ENCODE peak calls at places on chromosomes 6 and 20, in nine cellular contexts. P is HL-60, B is Panc1, Y is A549, H is HCT116, L is HepG2, S is K562, R is SK-N-SH, Z is GM12878. X is an unnamed sample.

GRCh38 chr6:123118811-123119210 is 122.8 kb downstream of the CLVS2 start:
- DNase-seq in P (no peak), B (peak; percentile 62), Y (no peak), H (no peak), L (no peak), S (no peak), R (no peak), Z (no peak), X (no peak)

GRCh38 chr20:48025061-48025515 is 239.8 kb upstream of the SULF2 start:
- DNase-seq in P (no peak), B (no peak), Y (no peak), H (no peak), L (no peak), S (no peak), R (peak; percentile 76), Z (no peak), X (peak; percentile 21)

GRCh38 chr20:11140359-11140758 is 466.6 kb upstream of the JAG1 start:
- DNase-seq in P (no peak), B (no peak), Y (no peak), H (no peak), L (no peak), S (no peak), R (no peak), Z (no peak), X (no peak)

GRCh38 chr6:158707826-158708225 is 58.0 kb downstream of the SYTL3 start:
- DNase-seq in P (no peak), B (no peak), Y (no peak), H (no peak), L (no peak), S (no peak), R (no peak), Z (no peak), X (no peak)

GRCh38 chr20:36579996-36580545 is 6.7 kb downstream of the TGIF2 start:
- DNase-seq in P (no peak), B (no peak), Y (no peak), H (no peak), L (no peak), S (no peak), R (no peak), Z (no peak), X (no peak)

GRCh38 chr6:148509789-148510581 is 167.3 kb downstream of the SASH1 start:
- DNase-seq in P (peak; percentile 51), B (no peak), Y (no peak), H (no peak), L (no peak), S (no peak), R (no peak), Z (no peak), X (no peak)

GRCh38 chr6:150672792-150673191 is 73.1 kb downstream of the PLEKHG1 start:
- DNase-seq in P (no peak), B (no peak), Y (no peak), H (no peak), L (no peak), S (no peak), R (no peak), Z (no peak), X (no peak)

GRCh38 chr6:43125119-43125518 is 46.0 kb upstream of the SRF start:
- DNase-seq in P (no peak), B (no peak), Y (no peak), H (no peak), L (peak; percentile 31), S (no peak), R (peak; percentile 85), Z (no peak), X (no peak)

GRCh38 chr6:24205020-24205492 is 79.0 kb downstream of the NRSN1 start:
- DNase-seq in P (peak; percentile 17), B (peak; percentile 24), Y (peak; percentile 6), H (peak; percentile 28), L (peak; percentile 59), S (peak; percentile 13), R (peak; percentile 36), Z (peak; percentile 24), X (peak; percentile 68)

GRCh38 chr20:54459279-54459678 is 16.1 kb upstream of the DOK5 start:
- DNase-seq in P (no peak), B (no peak), Y (no peak), H (no peak), L (no peak), S (no peak), R (no peak), Z (no peak), X (no peak)

GRCh38 chr6:53986165-53986720 is 125.0 kb upstream of the MLIP start:
- DNase-seq in P (peak; percentile 11), B (peak; percentile 39), Y (peak; percentile 10), H (peak; percentile 34), L (peak; percentile 46), S (no peak), R (peak; percentile 2), Z (no peak), X (peak; percentile 72)

GRCh38 chr6:43129434-43130194 is 41.5 kb upstream of the SRF start:
- DNase-seq in P (peak; percentile 20), B (no peak), Y (peak; percentile 37), H (no peak), L (peak; percentile 52), S (peak; percentile 64), R (peak; percentile 84), Z (no peak), X (peak; percentile 79)

GRCh38 chr6:142323377-142323776 is 21.6 kb downstream of the ADGRG6 start:
- DNase-seq in P (no peak), B (peak; percentile 89), Y (no peak), H (no peak), L (peak; percentile 96), S (no peak), R (no peak), Z (no peak), X (no peak)

GRCh38 chr6:65199683-65200082 is 507.3 kb downstream of the EYS start:
- DNase-seq in P (no peak), B (no peak), Y (no peak), H (no peak), L (no peak), S (no peak), R (no peak), Z (no peak), X (no peak)

GRCh38 chr6:84774174-84775158 is 10.1 kb upstream of the TBX18 start:
- DNase-seq in P (peak; percentile 31), B (no peak), Y (peak; percentile 41), H (no peak), L (no peak), S (peak; percentile 46), R (peak; percentile 79), Z (no peak), X (peak; percentile 86)

GRCh38 chr6:46098678-46099077 is 31.1 kb upstream of the ENPP4 start:
- DNase-seq in P (no peak), B (no peak), Y (no peak), H (peak; percentile 51), L (peak; percentile 68), S (no peak), R (no peak), Z (no peak), X (no peak)

GRCh38 chr6:26272171-26272631 is 92.8 kb upstream of the BTN3A2 start:
- DNase-seq in P (no peak), B (no peak), Y (no peak), H (no peak), L (no peak), S (no peak), R (no peak), Z (no peak), X (peak; percentile 77)

GRCh38 chr6:148869589-148869988 is 122.8 kb downstream of the UST start:
- DNase-seq in P (no peak), B (peak; percentile 12), Y (peak; percentile 19), H (no peak), L (no peak), S (no peak), R (no peak), Z (no peak), X (no peak)

GRCh38 chr6:81073323-81073722 is 679.2 kb downstream of the TENT5A start:
- DNase-seq in P (no peak), B (no peak), Y (no peak), H (no peak), L (no peak), S (no peak), R (no peak), Z (no peak), X (no peak)

GRCh38 chr6:118218156-118218555 is 311.1 kb downstream of the SLC35F1 start:
- DNase-seq in P (no peak), B (no peak), Y (no peak), H (no peak), L (no peak), S (no peak), R (no peak), Z (no peak), X (no peak)

GRCh38 chr6:6678811-6679210 is 90.3 kb downstream of the LY86 start:
- DNase-seq in P (no peak), B (no peak), Y (no peak), H (no peak), L (no peak), S (no peak), R (no peak), Z (no peak), X (no peak)
- TF ChIP-seq REST in P (no peak), B (no peak), Y (no peak), H (no peak), L (no peak), S (no peak), R (no peak), Z (no peak), X (no peak)

GRCh38 chr6:3997144-3997770 is 81.7 kb downstream of the FAM217A start:
- DNase-seq in P (no peak), B (no peak), Y (no peak), H (no peak), L (no peak), S (no peak), R (no peak), Z (no peak), X (peak; percentile 52)
- H3K27ac ChIP-seq in P (no peak overlapping the region), B (no peak overlapping the region), Y (no peak overlapping the region), H (no peak overlapping the region), L (no peak overlapping the region), S (no peak overlapping the region), R (no peak overlapping the region), Z (no peak overlapping the region), X (peak overlapping the region; percentile 12)

DNA sequence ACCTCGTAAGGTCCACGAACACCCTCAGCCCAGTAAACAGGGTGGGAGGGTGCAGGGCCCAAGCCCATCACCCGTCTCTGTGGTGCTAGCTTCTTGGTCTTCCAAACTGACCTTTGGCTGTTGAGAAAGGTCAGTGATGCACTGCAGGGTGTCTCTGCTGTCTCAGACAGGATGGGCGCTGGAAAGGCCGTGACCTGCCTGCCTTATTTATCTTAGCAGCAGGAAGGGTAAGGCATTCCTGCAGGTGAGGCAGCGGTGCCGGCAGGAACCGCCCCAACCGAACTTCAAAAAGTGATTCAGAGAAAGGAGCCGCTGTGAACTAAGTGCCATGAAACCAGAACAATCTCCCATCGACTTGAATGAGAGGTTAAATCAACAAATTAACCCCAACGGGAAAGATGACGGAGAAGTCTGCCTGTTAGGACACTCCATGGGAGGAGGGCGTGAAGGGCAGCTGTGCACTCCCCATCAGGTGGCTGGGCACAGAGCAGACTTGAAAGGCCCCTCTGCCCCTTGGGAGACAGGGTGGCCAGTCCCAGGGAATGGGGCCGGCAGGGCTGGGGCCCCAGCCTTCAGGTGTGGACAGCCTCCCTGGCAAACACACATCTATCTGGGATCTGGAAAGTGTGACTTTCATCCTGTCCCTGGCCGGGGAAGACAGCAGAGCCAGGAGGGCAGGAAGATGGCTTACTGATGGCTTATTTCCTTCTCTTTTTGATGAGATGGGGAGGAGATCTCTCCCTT is 4.3 kb upstream of the FRMD1 start:
- DNase-seq in P (no peak), B (no peak), Y (no peak), H (no peak), L (no peak), S (no peak), R (no peak), Z (no peak), X (no peak)
- TF ChIP-seq REST in P (no peak), B (no peak), Y (no peak), H (no peak), L (no peak), S (no peak), R (no peak), Z (no peak), X (no peak)

GRCh38 chr6:127384007-127384406 is 40.6 kb upstream of the ECHDC1 start:
- DNase-seq in P (no peak), B (no peak), Y (no peak), H (no peak), L (no peak), S (no peak), R (no peak), Z (no peak), X (no peak)
- H3K27ac ChIP-seq in P (no peak overlapping the region), B (no peak overlapping the region), Y (no peak overlapping the region), H (no peak overlapping the region), L (no peak overlapping the region), S (no peak overlapping the region), R (no peak overlapping the region), Z (no peak overlapping the region), X (no peak overlapping the region)